ENCODE peak calls at places on chromosome 7, in seven cellular contexts. Q is CD8-positive, alpha-beta T cell; H is mesenchymal stem cell; N is endothelial cell of umbilical vein; C is right atrium auricular region; I is psoas muscle; G is A549. E is an unnamed sample.

GRCh38 chr7:52273685-52274610 is 761.5 kb upstream of the POM121L12 start:
- DNase-seq in I (peak; percentile 15), C (no peak), Q (no peak), G (no peak), N (no peak), H (no peak), E (no peak)

GRCh38 chr7:21429021-21429420 is 1.1 kb downstream of the SP4 start:
- DNase-seq in Q (no peak), C (no peak), N (no peak), I (no peak), G (no peak), H (no peak), E (no peak)

GRCh38 chr7:2698581-2699288 is 10.7 kb downstream of the AMZ1 start:
- DNase-seq in Q (peak; percentile 34), H (no peak), N (no peak), G (no peak), I (no peak), C (no peak), E (peak; percentile 27)

GRCh38 chr7:70812511-70812910 is 319.4 kb upstream of the GALNT17 start:
- DNase-seq in Q (no peak), C (no peak), H (no peak), I (no peak), G (no peak), N (no peak), E (no peak)

GRCh38 chr7:33624172-33624571 is 281.2 kb upstream of the BMPER start:
- DNase-seq in N (no peak), I (no peak), C (no peak), H (no peak), Q (no peak), G (no peak), E (no peak)

GRCh38 chr7:124791876-124792446 is 26.4 kb upstream of the GPR37 start:
- DNase-seq in N (no peak), H (peak; percentile 39), Q (no peak), I (no peak), C (no peak), G (no peak), E (no peak)

GRCh38 chr7:154503962-154504550 is 451.9 kb downstream of the DPP6 start:
- DNase-seq in C (no peak), I (no peak), N (peak; percentile 27), Q (no peak), G (peak; percentile 41), H (peak; percentile 24), E (no peak)

GRCh38 chr7:46156835-46157234 is 235.8 kb upstream of the IGFBP3 start:
- DNase-seq in N (no peak), C (no peak), Q (no peak), G (no peak), I (no peak), H (no peak), E (no peak)

GRCh38 chr7:102152672-102153585 is 133.7 kb upstream of the SH2B2 start:
- DNase-seq in I (no peak), G (peak; percentile 94), N (peak; percentile 22), H (peak; percentile 93), Q (no peak), C (no peak), E (no peak)

GRCh38 chr7:3282457-3282856 is 18.6 kb upstream of the SDK1 start:
- DNase-seq in G (no peak), I (peak; percentile 39), Q (no peak), C (no peak), N (no peak), H (peak; percentile 49), E (no peak)

GRCh38 chr7:7812112-7812511 is 93.7 kb upstream of the RPA3 start:
- DNase-seq in I (no peak), G (no peak), Q (no peak), C (no peak), N (no peak), H (no peak), E (no peak)

GRCh38 chr7:220151-220841 is 27.9 kb downstream of the FAM20C start:
- DNase-seq in G (peak; percentile 44), Q (no peak), N (no peak), C (no peak), H (no peak), I (no peak), E (no peak)

GRCh38 chr7:112103246-112103645 is 103.0 kb downstream of the DOCK4 start:
- DNase-seq in Q (no peak), N (peak; percentile 74), I (no peak), G (no peak), C (no peak), H (peak; percentile 44), E (no peak)

GRCh38 chr7:22318376-22318775 is 38.6 kb downstream of the RAPGEF5 start:
- DNase-seq in Q (no peak), G (no peak), H (no peak), N (no peak), I (no peak), C (no peak), E (no peak)

GRCh38 chr7:2639994-2640830 is 8.4 kb downstream of the TTYH3 start:
- DNase-seq in Q (no peak), C (no peak), N (no peak), I (peak; percentile 39), G (no peak), H (no peak), E (no peak)

GRCh38 chr7:30470783-30471182 is 7.8 kb downstream of the NOD1 start:
- DNase-seq in I (no peak), G (peak; percentile 28), N (peak; percentile 92), Q (no peak), C (peak; percentile 84), H (peak; percentile 92), E (no peak)

GRCh38 chr7:7180725-7181428 is 1.5 kb upstream of the C1GALT1 start:
- DNase-seq in Q (no peak), H (no peak), C (no peak), N (no peak), I (no peak), G (no peak), E (no peak)

GRCh38 chr7:100892364-100893317 is 3.0 kb downstream of the ACHE start:
- DNase-seq in N (no peak), G (no peak), H (no peak), C (no peak), Q (no peak), I (no peak), E (no peak)

GRCh38 chr7:94666879-94667587 is 11.1 kb upstream of the SGCE start:
- DNase-seq in C (no peak), I (no peak), Q (no peak), N (no peak), G (no peak), H (no peak), E (no peak)

GRCh38 chr7:76318488-76319353 is 16.2 kb downstream of the HSPB1 start:
- DNase-seq in N (peak; percentile 77), G (peak; percentile 85), H (peak; percentile 94), C (peak; percentile 94), I (peak; percentile 86), Q (no peak), E (peak; percentile 40)

GRCh38 chr7:2048006-2048405 is 184.7 kb downstream of the MAD1L1 start:
- DNase-seq in C (no peak), H (no peak), Q (no peak), G (no peak), N (no peak), I (peak; percentile 4), E (no peak)

GRCh38 chr7:100679129-100679926 is 5.8 kb downstream of the GNB2 start:
- DNase-seq in C (no peak), G (no peak), I (no peak), Q (no peak), N (no peak), H (no peak), E (no peak)

GRCh38 chr7:105365541-105366534 is 22.9 kb downstream of the SRPK2 start:
- DNase-seq in C (no peak), Q (no peak), I (no peak), H (no peak), G (no peak), N (no peak), E (no peak)

GRCh38 chr7:69780377-69780776 is 182.1 kb downstream of the AUTS2 start:
- DNase-seq in H (no peak), N (no peak), Q (no peak), G (peak; percentile 18), C (no peak), I (no peak), E (no peak)

GRCh38 chr7:157850481-157851444 is 514.0 kb downstream of the DNAJB6 start:
- DNase-seq in I (no peak), H (no peak), N (no peak), Q (no peak), G (no peak), C (no peak), E (no peak)
- H3K9me3 ChIP-seq in I (no peaks in the 10 kb centered on the region), H (no peaks in the 10 kb centered on the region), N (peaks cover 9% of the 10 kb centered on the region), Q (no peaks in the 10 kb centered on the region), G (no peaks in the 10 kb centered on the region), C (no peaks in the 10 kb centered on the region), E (no peaks in the 10 kb centered on the region)

GRCh38 chr7:157675427-157675930 is 338.7 kb downstream of the DNAJB6 start:
- DNase-seq in G (no peak), Q (no peak), N (no peak), I (no peak), H (no peak), C (no peak), E (no peak)

GRCh38 chr7:157673573-157673972 is 336.8 kb downstream of the DNAJB6 start:
- DNase-seq in C (no peak), N (no peak), Q (no peak), I (no peak), H (no peak), G (no peak), E (no peak)

GRCh38 chr7:157676001-157676400 is 339.2 kb downstream of the DNAJB6 start:
- DNase-seq in Q (no peak), G (no peak), H (no peak), N (no peak), I (no peak), C (no peak), E (no peak)

GRCh38 chr7:157674715-157675426 is 338.1 kb downstream of the DNAJB6 start:
- DNase-seq in N (no peak), I (no peak), H (no peak), C (no peak), Q (no peak), G (no peak), E (no peak)

GRCh38 chr7:157674027-157674714 is 337.4 kb downstream of the DNAJB6 start:
- DNase-seq in N (no peak), G (no peak), I (no peak), H (no peak), Q (no peak), C (no peak), E (no peak)
- H3K9me3 ChIP-seq in N (no peaks in the 10 kb centered on the region), G (no peaks in the 10 kb centered on the region), I (no peaks in the 10 kb centered on the region), H (no peaks in the 10 kb centered on the region), Q (no peaks in the 10 kb centered on the region), C (no peaks in the 10 kb centered on the region), E (no peaks in the 10 kb centered on the region)

GRCh38 chr7:158072889-158073730 is 514.5 kb downstream of the PTPRN2 start:
- DNase-seq in N (no peak), H (no peak), Q (no peak), I (no peak), G (no peak), C (no peak), E (no peak)
- H3K9me3 ChIP-seq in N (peaks cover 17% of the 10 kb centered on the region), H (peaks cover 3% of the 10 kb centered on the region), Q (no peaks in the 10 kb centered on the region), I (no peaks in the 10 kb centered on the region), G (peaks cover 3% of the 10 kb centered on the region), C (no peaks in the 10 kb centered on the region), E (no peaks in the 10 kb centered on the region)

DNA sequence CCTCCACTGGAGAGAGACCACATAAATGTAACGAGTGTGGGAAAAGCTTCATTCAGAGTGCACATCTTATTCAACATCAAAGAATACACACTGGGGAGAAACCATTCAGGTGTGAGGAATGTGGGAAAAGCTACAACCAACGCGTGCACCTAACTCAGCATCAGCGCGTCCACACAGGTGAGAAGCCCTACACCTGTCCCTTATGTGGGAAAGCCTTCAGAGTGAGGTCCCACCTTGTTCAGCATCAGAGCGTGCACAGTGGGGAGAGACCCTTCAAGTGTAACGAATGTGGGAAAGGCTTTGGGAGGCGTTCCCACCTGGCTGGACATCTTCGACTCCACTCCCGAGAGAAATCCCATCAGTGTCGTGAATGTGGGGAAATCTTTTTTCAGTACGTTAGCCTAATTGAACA is 20.6 kb downstream of the FAM200A start:
- DNase-seq in N (no peak), I (no peak), Q (no peak), C (no peak), H (no peak), G (peak; percentile 55), E (no peak)
- H3K9me3 ChIP-seq in N (peaks cover 15% of the 10 kb centered on the region), I (peaks cover 60% of the 10 kb centered on the region), Q (peaks cover 28% of the 10 kb centered on the region), C (peaks cover 56% of the 10 kb centered on the region), H (peaks cover 87% of the 10 kb centered on the region), G (peaks cover 95% of the 10 kb centered on the region), E (peaks cover 14% of the 10 kb centered on the region)

E was measured in T-helper 17 cell.